ENCODE peak calls at places on chromosomes 2 and 18, in five cellular contexts. One of them, this sample, is unnamed.

GRCh38 chr2:85326406-85326945 is 1.3 kb downstream of the TGOLN2 start:
- DNase-seq in astrocyte: no peak
- DNase-seq in CD8-positive, alpha-beta T cell: peak; percentile 28
- DNase-seq in A549: no peak
- DNase-seq in kidney: no peak
- DNase-seq in this sample: no peak

GRCh38 chr18:48201337-48201705 is 207.9 kb downstream of the ZBTB7C start:
- DNase-seq in astrocyte: no peak
- DNase-seq in CD8-positive, alpha-beta T cell: no peak
- DNase-seq in A549: no peak
- DNase-seq in kidney: no peak
- DNase-seq in this sample: peak; percentile 62

GRCh38 chr2:40658917-40659316 is 207.0 kb upstream of the SLC8A1 start:
- DNase-seq in astrocyte: peak; percentile 27
- DNase-seq in CD8-positive, alpha-beta T cell: no peak
- DNase-seq in A549: no peak
- DNase-seq in kidney: no peak
- DNase-seq in this sample: no peak

GRCh38 chr2:186460465-186460864 is 25.6 kb upstream of the ZC3H15 start:
- DNase-seq in astrocyte: peak; percentile 12
- DNase-seq in CD8-positive, alpha-beta T cell: no peak
- DNase-seq in A549: peak; percentile 26
- DNase-seq in kidney: no peak
- DNase-seq in this sample: no peak

GRCh38 chr2:108612153-108612513 is 77.9 kb downstream of the LIMS1 start:
- DNase-seq in astrocyte: peak; percentile 60
- DNase-seq in CD8-positive, alpha-beta T cell: no peak
- DNase-seq in A549: no peak
- DNase-seq in kidney: no peak
- DNase-seq in this sample: no peak

GRCh38 chr2:85257359-85258193 is 70.2 kb downstream of the TGOLN2 start:
- DNase-seq in astrocyte: no peak
- DNase-seq in CD8-positive, alpha-beta T cell: no peak
- DNase-seq in A549: no peak
- DNase-seq in kidney: no peak
- DNase-seq in this sample: no peak

GRCh38 chr2:189581354-189582139 is 961 bp upstream of the SLC40A1 start:
- DNase-seq in astrocyte: no peak
- DNase-seq in CD8-positive, alpha-beta T cell: no peak
- DNase-seq in A549: no peak
- DNase-seq in kidney: peak; percentile 69
- DNase-seq in this sample: no peak

GRCh38 chr2:69175795-69176715 is 163.1 kb downstream of the ANTXR1 start:
- DNase-seq in astrocyte: no peak
- DNase-seq in CD8-positive, alpha-beta T cell: no peak
- DNase-seq in A549: no peak
- DNase-seq in kidney: no peak
- DNase-seq in this sample: no peak

GRCh38 chr2:149410701-149411484 is 80.5 kb downstream of the LYPD6 start:
- DNase-seq in astrocyte: peak; percentile 94
- DNase-seq in CD8-positive, alpha-beta T cell: no peak
- DNase-seq in A549: no peak
- DNase-seq in kidney: no peak
- DNase-seq in this sample: no peak

GRCh38 chr2:172101008-172101706 is 1.5 kb downstream of the DLX2 start:
- DNase-seq in astrocyte: no peak
- DNase-seq in CD8-positive, alpha-beta T cell: no peak
- DNase-seq in A549: no peak
- DNase-seq in kidney: peak; percentile 53
- DNase-seq in this sample: no peak

GRCh38 chr2:226860087-226860486 is 24.2 kb downstream of the RHBDD1 start:
- DNase-seq in astrocyte: no peak
- DNase-seq in CD8-positive, alpha-beta T cell: no peak
- DNase-seq in A549: no peak
- DNase-seq in kidney: no peak
- DNase-seq in this sample: no peak

GRCh38 chr2:237996041-237996593 is 29.3 kb downstream of the UBE2F start:
- DNase-seq in astrocyte: peak; percentile 63
- DNase-seq in CD8-positive, alpha-beta T cell: no peak
- DNase-seq in A549: no peak
- DNase-seq in kidney: no peak
- DNase-seq in this sample: no peak

GRCh38 chr2:10712186-10712809 is 9.1 kb upstream of the ATP6V1C2 start:
- DNase-seq in astrocyte: no peak
- DNase-seq in CD8-positive, alpha-beta T cell: no peak
- DNase-seq in A549: no peak
- DNase-seq in kidney: peak; percentile 31
- DNase-seq in this sample: no peak

GRCh38 chr2:173021939-173022371 is 53.7 kb upstream of the MAP3K20 start:
- DNase-seq in astrocyte: no peak
- DNase-seq in CD8-positive, alpha-beta T cell: no peak
- DNase-seq in A549: peak; percentile 78
- DNase-seq in kidney: no peak
- DNase-seq in this sample: no peak

GRCh38 chr2:151302879-151303278 is 13.4 kb upstream of the NMI start:
- DNase-seq in astrocyte: peak; percentile 86
- DNase-seq in CD8-positive, alpha-beta T cell: no peak
- DNase-seq in A549: peak; percentile 34
- DNase-seq in kidney: no peak
- DNase-seq in this sample: no peak

GRCh38 chr2:56184500-56184996 is 758 bp downstream of the CCDC85A start:
- DNase-seq in astrocyte: peak; percentile 25
- DNase-seq in CD8-positive, alpha-beta T cell: no peak
- DNase-seq in A549: peak; percentile 22
- DNase-seq in kidney: peak; percentile 78
- DNase-seq in this sample: no peak

GRCh38 chr2:156466739-156467405 is 30.7 kb downstream of the GPD2 start:
- DNase-seq in astrocyte: peak; percentile 80
- DNase-seq in CD8-positive, alpha-beta T cell: no peak
- DNase-seq in A549: no peak
- DNase-seq in kidney: no peak
- DNase-seq in this sample: no peak

GRCh38 chr2:106885981-106886915 is at the start of gene ST6GAL2:
- DNase-seq in astrocyte: no peak
- DNase-seq in CD8-positive, alpha-beta T cell: no peak
- DNase-seq in A549: peak; percentile 79
- DNase-seq in kidney: peak; percentile 64
- DNase-seq in this sample: no peak

GRCh38 chr2:241068942-241069810 is 32.9 kb downstream of the MTERF4 start:
- DNase-seq in astrocyte: no peak
- DNase-seq in CD8-positive, alpha-beta T cell: no peak
- DNase-seq in A549: no peak
- DNase-seq in kidney: peak; percentile 42
- DNase-seq in this sample: no peak

GRCh38 chr2:26582890-26583289 is 58.3 kb downstream of the CIB4 start:
- DNase-seq in astrocyte: no peak
- DNase-seq in CD8-positive, alpha-beta T cell: no peak
- DNase-seq in A549: no peak
- DNase-seq in kidney: no peak
- DNase-seq in this sample: peak; percentile 58

GRCh38 chr2:88450186-88450585 is 2.3 kb downstream of the FOXI3 start:
- DNase-seq in astrocyte: no peak
- DNase-seq in CD8-positive, alpha-beta T cell: no peak
- DNase-seq in A549: no peak
- DNase-seq in kidney: no peak
- DNase-seq in this sample: no peak

GRCh38 chr2:715847-716573 is 38.8 kb upstream of the TMEM18 start:
- DNase-seq in astrocyte: no peak
- DNase-seq in CD8-positive, alpha-beta T cell: no peak
- DNase-seq in A549: peak; percentile 36
- DNase-seq in kidney: no peak
- DNase-seq in this sample: no peak

GRCh38 chr2:189305291-189305943 is 125.9 kb upstream of the COL5A2 start:
- DNase-seq in astrocyte: peak; percentile 48
- DNase-seq in CD8-positive, alpha-beta T cell: no peak
- DNase-seq in A549: peak; percentile 11
- DNase-seq in kidney: no peak
- DNase-seq in this sample: no peak

GRCh38 chr2:15316370-15316814 is 244.7 kb downstream of the NBAS start:
- DNase-seq in astrocyte: no peak
- DNase-seq in CD8-positive, alpha-beta T cell: peak; percentile 15
- DNase-seq in A549: no peak
- DNase-seq in kidney: peak; percentile 58
- DNase-seq in this sample: no peak

GRCh38 chr18:24398515-24398914 is 891 bp upstream of the OSBPL1A start:
- DNase-seq in astrocyte: peak; percentile 51
- DNase-seq in CD8-positive, alpha-beta T cell: no peak
- DNase-seq in A549: no peak
- DNase-seq in kidney: no peak
- DNase-seq in this sample: no peak

GRCh38 chr2:120271952-120272351 is 19.3 kb downstream of the RALB start:
- DNase-seq in astrocyte: no peak
- DNase-seq in CD8-positive, alpha-beta T cell: no peak
- DNase-seq in A549: no peak
- DNase-seq in kidney: no peak
- DNase-seq in this sample: no peak

GRCh38 chr18:67192535-67192934 is 324.0 kb downstream of the DSEL start:
- DNase-seq in astrocyte: no peak
- DNase-seq in CD8-positive, alpha-beta T cell: no peak
- DNase-seq in A549: no peak
- DNase-seq in kidney: no peak
- DNase-seq in this sample: no peak

GRCh38 chr18:6118080-6118479 is 222.8 kb upstream of the TMEM200C start:
- DNase-seq in astrocyte: no peak
- DNase-seq in CD8-positive, alpha-beta T cell: no peak
- DNase-seq in A549: no peak
- DNase-seq in kidney: no peak
- DNase-seq in this sample: no peak

GRCh38 chr18:7157760-7158159 is 40.2 kb upstream of the LAMA1 start:
- DNase-seq in astrocyte: no peak
- DNase-seq in CD8-positive, alpha-beta T cell: no peak
- DNase-seq in A549: no peak
- DNase-seq in kidney: no peak
- DNase-seq in this sample: no peak

GRCh38 chr2:219662566-219662965 is 35.1 kb downstream of the SLC4A3 start:
- DNase-seq in astrocyte: peak; percentile 30
- DNase-seq in CD8-positive, alpha-beta T cell: no peak
- DNase-seq in A549: no peak
- DNase-seq in kidney: no peak
- DNase-seq in this sample: no peak

GRCh38 chr2:33135645-33136044 is 188.9 kb downstream of the LTBP1 start:
- DNase-seq in astrocyte: no peak
- DNase-seq in CD8-positive, alpha-beta T cell: no peak
- DNase-seq in A549: no peak
- DNase-seq in kidney: no peak
- DNase-seq in this sample: no peak
- H3K27ac ChIP-seq in astrocyte: peak overlapping the region; percentile 89
- H3K27ac ChIP-seq in CD8-positive, alpha-beta T cell: no peak overlapping the region
- H3K27ac ChIP-seq in A549: no peak overlapping the region
- H3K27ac ChIP-seq in kidney: no peak overlapping the region
- H3K27ac ChIP-seq in this sample: peak overlapping the region; percentile 73

GRCh38 chr2:96530144-96530430 is 6.5 kb upstream of the ARID5A start:
- DNase-seq in astrocyte: no peak
- DNase-seq in CD8-positive, alpha-beta T cell: no peak
- DNase-seq in A549: no peak
- DNase-seq in kidney: no peak
- DNase-seq in this sample: no peak

GRCh38 chr2:96531872-96532505 is 4.6 kb upstream of the ARID5A start:
- DNase-seq in astrocyte: peak; percentile 98
- DNase-seq in CD8-positive, alpha-beta T cell: peak; percentile 79
- DNase-seq in A549: peak; percentile 83
- DNase-seq in kidney: peak; percentile 96
- DNase-seq in this sample: peak; percentile 98

GRCh38 chr2:96532641-96533291 is 3.8 kb upstream of the ARID5A start:
- DNase-seq in astrocyte: no peak
- DNase-seq in CD8-positive, alpha-beta T cell: no peak
- DNase-seq in A549: no peak
- DNase-seq in kidney: no peak
- DNase-seq in this sample: no peak

GRCh38 chr2:96530474-96531357 is 5.8 kb upstream of the ARID5A start:
- DNase-seq in astrocyte: no peak
- DNase-seq in CD8-positive, alpha-beta T cell: no peak
- DNase-seq in A549: no peak
- DNase-seq in kidney: peak; percentile 71
- DNase-seq in this sample: no peak

DNA sequence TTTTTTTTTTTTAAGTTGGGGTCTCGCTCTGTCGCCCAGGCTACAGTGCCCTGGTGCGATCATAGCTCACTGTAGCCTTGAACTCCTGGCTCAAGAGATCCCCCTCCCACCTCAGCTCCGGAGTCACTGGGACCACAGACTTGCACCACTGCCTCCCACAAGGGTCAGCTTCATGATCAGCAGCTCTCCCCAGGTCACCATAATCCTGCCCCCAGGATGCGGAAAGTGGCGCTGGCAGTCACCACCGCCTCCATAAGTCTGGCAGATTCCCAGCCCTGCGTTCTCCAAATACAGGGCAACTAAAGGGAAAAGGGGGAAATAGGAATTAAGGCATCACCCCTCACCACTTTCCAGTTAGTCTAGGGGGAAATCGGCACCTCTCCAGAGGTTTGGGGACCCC is 5.2 kb upstream of the ARID5A start:
- DNase-seq in astrocyte: no peak
- DNase-seq in CD8-positive, alpha-beta T cell: no peak
- DNase-seq in A549: no peak
- DNase-seq in kidney: peak; percentile 74
- DNase-seq in this sample: no peak
- H3K4me1 ChIP-seq in astrocyte: peaks cover 42% of the 10 kb centered on the region
- H3K4me1 ChIP-seq in CD8-positive, alpha-beta T cell: peaks cover 45% of the 10 kb centered on the region
- H3K4me1 ChIP-seq in A549: peaks cover 27% of the 10 kb centered on the region
- H3K4me1 ChIP-seq in kidney: peaks cover 16% of the 10 kb centered on the region
- H3K4me1 ChIP-seq in this sample: peaks cover 81% of the 10 kb centered on the region

GRCh38 chr2:197454923-197455322 is 1.6 kb downstream of the COQ10B start:
- DNase-seq in astrocyte: no peak
- DNase-seq in CD8-positive, alpha-beta T cell: no peak
- DNase-seq in A549: no peak
- DNase-seq in kidney: no peak
- DNase-seq in this sample: no peak
- H3K27ac ChIP-seq in astrocyte: peak overlapping the region; percentile 100
- H3K27ac ChIP-seq in CD8-positive, alpha-beta T cell: no peak overlapping the region
- H3K27ac ChIP-seq in A549: no peak overlapping the region
- H3K27ac ChIP-seq in kidney: no peak overlapping the region
- H3K27ac ChIP-seq in this sample: no peak overlapping the region

DNA sequence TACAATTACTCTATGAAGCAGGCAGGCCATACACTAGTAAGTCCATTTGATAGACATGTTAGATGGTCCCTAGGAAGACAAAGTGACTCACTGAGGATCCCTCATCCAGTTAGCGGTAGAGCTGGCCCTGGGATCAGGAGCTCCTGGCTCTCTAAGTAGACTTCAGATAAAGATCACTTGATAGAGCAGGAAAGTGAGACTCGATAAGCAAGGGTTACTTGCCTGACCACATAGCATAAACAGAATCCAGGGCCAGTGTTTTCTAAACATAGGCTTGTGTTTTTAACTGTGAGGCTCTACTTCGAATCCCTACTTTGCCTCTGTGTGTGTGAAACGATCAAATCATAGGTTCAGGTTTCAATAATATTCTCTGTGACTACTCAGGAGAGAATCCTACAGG is 355.2 kb upstream of the TRIB2 start:
- DNase-seq in astrocyte: no peak
- DNase-seq in CD8-positive, alpha-beta T cell: no peak
- DNase-seq in A549: no peak
- DNase-seq in kidney: no peak
- DNase-seq in this sample: no peak
- H3K4me1 ChIP-seq in astrocyte: no peaks in the 10 kb centered on the region
- H3K4me1 ChIP-seq in CD8-positive, alpha-beta T cell: no peaks in the 10 kb centered on the region
- H3K4me1 ChIP-seq in A549: no peaks in the 10 kb centered on the region
- H3K4me1 ChIP-seq in kidney: no peaks in the 10 kb centered on the region
- H3K4me1 ChIP-seq in this sample: no peaks in the 10 kb centered on the region